ENCODE peak calls at places on chromosomes 16 and 17, in six cellular contexts. W is ovary; Q is stomach; F is sigmoid colon; J is CD8-positive, alpha-beta memory T cell; K is suprapubic skin. T is an unnamed sample.

GRCh38 chr17:83100853-83101391 is 21.5 kb downstream of the METRNL start:
- DNase-seq in W (no peak), F (no peak), Q (no peak), K (no peak), J (no peak), T (no peak)

GRCh38 chr17:27473748-27474609 is 17.7 kb downstream of the KSR1 start:
- DNase-seq in K (no peak), W (no peak), Q (peak; percentile 91), F (peak; percentile 75), J (peak; percentile 63), T (no peak)

GRCh38 chr16:81319221-81319912 is 4.6 kb downstream of the GAN start:
- DNase-seq in W (no peak), K (no peak), F (no peak), Q (no peak), J (no peak), T (no peak)

GRCh38 chr17:59406808-59407381 is 75.4 kb downstream of the YPEL2 start:
- DNase-seq in F (no peak), W (no peak), K (no peak), J (no peak), Q (no peak), T (no peak)

GRCh38 chr17:45115871-45116270 is 16.4 kb downstream of the PLCD3 start:
- DNase-seq in K (no peak), Q (no peak), F (no peak), W (no peak), J (no peak), T (no peak)

GRCh38 chr16:10126686-10127085 is 55.5 kb downstream of the GRIN2A start:
- DNase-seq in J (no peak), K (no peak), W (no peak), F (no peak), Q (no peak), T (no peak)

GRCh38 chr16:12096828-12097522 is 120.4 kb downstream of the SNX29 start:
- DNase-seq in K (peak; percentile 29), J (no peak), Q (no peak), W (no peak), F (no peak), T (no peak)

GRCh38 chr17:3594976-3595375 is 14.2 kb downstream of the TRPV1 start:
- DNase-seq in F (no peak), W (no peak), K (no peak), Q (no peak), J (no peak), T (no peak)

GRCh38 chr16:68920349-68920748 is 77.0 kb downstream of the TANGO6 start:
- DNase-seq in F (no peak), K (no peak), J (no peak), W (no peak), Q (no peak), T (no peak)

GRCh38 chr17:3802461-3803307 is 1.7 kb upstream of the ITGAE start:
- DNase-seq in W (peak; percentile 81), Q (no peak), J (no peak), K (peak; percentile 50), F (peak; percentile 88), T (no peak)

GRCh38 chr16:58264961-58265479 is 29.8 kb downstream of the PRSS54 start:
- DNase-seq in Q (no peak), F (no peak), W (no peak), K (no peak), J (no peak), T (no peak)

GRCh38 chr16:57873218-57873617 is 70.9 kb upstream of the KIFC3 start:
- DNase-seq in Q (no peak), K (no peak), W (no peak), J (no peak), F (no peak), T (no peak)

GRCh38 chr16:21156767-21157467 is 1.6 kb upstream of the LDAF1 start:
- DNase-seq in K (no peak), Q (peak; percentile 30), J (no peak), F (peak; percentile 69), W (peak; percentile 35), T (no peak)

GRCh38 chr17:43755389-43755875 is 3.2 kb downstream of the SOST start:
- DNase-seq in W (no peak), K (no peak), J (no peak), Q (no peak), F (peak; percentile 52), T (no peak)

GRCh38 chr17:80878876-80879722 is 112.5 kb upstream of the CHMP6 start:
- DNase-seq in J (no peak), K (peak; percentile 41), F (no peak), W (no peak), Q (no peak), T (no peak)

GRCh38 chr17:62797959-62798358 is 10.2 kb downstream of the MARCHF10 start:
- DNase-seq in K (no peak), F (no peak), Q (no peak), W (no peak), J (no peak), T (no peak)

GRCh38 chr17:45432405-45433113 is at the start of gene ARHGAP27:
- DNase-seq in Q (peak; percentile 54), W (no peak), K (peak; percentile 84), J (peak; percentile 14), F (peak; percentile 76), T (no peak)

GRCh38 chr17:21375757-21376584 is at the start of gene KCNJ12:
- DNase-seq in F (no peak), J (no peak), K (no peak), W (no peak), Q (peak; percentile 41), T (no peak)

GRCh38 chr16:79278506-79278905 is 322.0 kb downstream of the MAF start:
- DNase-seq in F (no peak), Q (no peak), J (peak; percentile 32), K (no peak), W (no peak), T (no peak)

GRCh38 chr16:19898924-19899604 is 14.4 kb upstream of the GPRC5B start:
- DNase-seq in Q (peak; percentile 46), F (no peak), K (no peak), W (no peak), J (no peak), T (no peak)

GRCh38 chr17:64328036-64328874 is 62.4 kb downstream of the PECAM1 start:
- DNase-seq in J (no peak), W (no peak), F (no peak), Q (no peak), K (no peak), T (no peak)

GRCh38 chr17:48240562-48241130 is 133.1 kb downstream of the SNX11 start:
- DNase-seq in J (no peak), W (no peak), K (no peak), F (no peak), Q (no peak), T (no peak)

GRCh38 chr17:79933863-79934652 is 94.8 kb upstream of the CBX4 start:
- DNase-seq in Q (peak; percentile 71), K (no peak), J (no peak), F (no peak), W (no peak), T (no peak)

GRCh38 chr17:2074919-2075318 is 20.0 kb downstream of the HIC1 start:
- DNase-seq in J (no peak), W (no peak), Q (no peak), F (no peak), K (no peak), T (no peak)
- H3K4me1 ChIP-seq in J (peaks cover 9% of the 10 kb centered on the region), W (peaks cover 24% of the 10 kb centered on the region), Q (peaks cover 19% of the 10 kb centered on the region), F (no peaks in the 10 kb centered on the region), K (peaks cover 39% of the 10 kb centered on the region), T (no peaks in the 10 kb centered on the region)

GRCh38 chr17:68662037-68662432 is 60.9 kb upstream of the FAM20A start:
- DNase-seq in Q (no peak), J (no peak), W (no peak), K (no peak), F (no peak), T (no peak)

GRCh38 chr17:68660302-68660701 is 59.1 kb upstream of the FAM20A start:
- DNase-seq in F (no peak), W (no peak), Q (no peak), K (no peak), J (no peak), T (no peak)

GRCh38 chr17:68661265-68662036 is 60.3 kb upstream of the FAM20A start:
- DNase-seq in J (no peak), Q (no peak), K (no peak), F (no peak), W (no peak), T (no peak)

DNA sequence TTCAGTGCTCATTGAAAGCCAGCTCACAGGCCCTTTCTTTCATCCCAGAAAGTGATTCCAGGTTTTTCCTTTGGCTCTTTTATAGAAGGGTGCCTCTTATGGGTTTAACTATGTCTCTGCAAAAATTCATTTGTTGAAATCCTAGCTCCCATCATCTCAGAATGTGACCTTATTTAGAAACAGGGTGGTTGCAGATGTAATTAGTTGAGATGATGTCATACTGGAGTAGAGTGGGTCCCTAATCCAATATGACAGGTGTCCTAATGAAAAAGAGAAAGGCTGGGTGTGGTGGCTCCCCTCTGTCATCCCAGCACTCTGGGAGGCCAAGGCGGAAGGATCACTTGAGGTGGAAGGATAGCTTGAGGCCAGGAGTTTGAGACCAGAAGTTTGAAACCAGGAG is 64.2 kb upstream of the FAM20A start:
- DNase-seq in K (no peak), W (no peak), F (no peak), Q (no peak), J (no peak), T (no peak)
- H3K4me3 ChIP-seq in K (no peak overlapping the region), W (no peak overlapping the region), F (no peak overlapping the region), Q (no peak overlapping the region), J (no peak overlapping the region), T (no peak overlapping the region)

GRCh38 chr16:49362230-49362629 is 11.4 kb upstream of the C16orf78 start:
- DNase-seq in F (no peak), J (no peak), W (no peak), Q (no peak), K (no peak), T (no peak)

GRCh38 chr16:49365711-49366509 is 7.7 kb upstream of the C16orf78 start:
- DNase-seq in J (no peak), K (no peak), F (no peak), W (no peak), Q (no peak), T (no peak)

GRCh38 chr16:49369638-49370219 is 3.9 kb upstream of the C16orf78 start:
- DNase-seq in Q (no peak), W (no peak), F (no peak), J (no peak), K (no peak), T (no peak)

GRCh38 chr16:49366669-49367068 is 6.9 kb upstream of the C16orf78 start:
- DNase-seq in J (no peak), F (no peak), Q (no peak), K (no peak), W (no peak), T (no peak)
- H3K27ac ChIP-seq in J (no peak overlapping the region), F (no peak overlapping the region), Q (no peak overlapping the region), K (no peak overlapping the region), W (no peak overlapping the region), T (no peak overlapping the region)

DNA sequence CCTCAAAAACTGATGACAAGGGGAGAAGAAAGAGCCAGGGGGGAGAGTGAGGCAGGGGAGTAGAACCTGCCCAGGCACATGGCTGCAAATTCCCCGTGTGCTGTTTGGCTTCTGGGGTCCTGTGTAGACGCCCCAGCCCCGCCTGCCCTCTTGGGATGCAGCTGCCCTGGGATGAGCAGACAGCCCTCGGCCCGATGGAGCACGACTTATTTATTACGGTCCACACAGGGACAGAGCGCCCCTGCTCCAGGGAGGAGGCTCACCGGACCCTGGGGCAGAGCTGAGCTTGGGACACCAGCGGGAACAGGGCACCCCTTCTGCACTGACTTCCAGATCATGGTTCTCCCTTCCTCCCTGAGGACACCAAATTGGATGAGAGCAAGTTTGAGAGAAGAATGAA is 9.1 kb downstream of the LDHD start:
- DNase-seq in K (peak; percentile 58), W (no peak), F (no peak), J (no peak), Q (no peak), T (no peak)
- H3K4me1 ChIP-seq in K (peaks cover 71% of the 10 kb centered on the region), W (peaks cover 24% of the 10 kb centered on the region), F (no peaks in the 10 kb centered on the region), J (peaks cover 32% of the 10 kb centered on the region), Q (peaks cover 72% of the 10 kb centered on the region), T (peaks cover 25% of the 10 kb centered on the region)